ENCODE peak calls at places on chromosomes 16 and 17, in seven cellular contexts. F, T, W, R, A, D and H are unnamed samples.
A peak's percentile ranks its signal among the peaks of the same experiment; 100 is the strongest.

GRCh38 chr17:64180674-64181073 is 50.7 kb upstream of the ERN1 start:
- DNase-seq in R (no peak), D (no peak), W (no peak), A (no peak), F (no peak), T (no peak), H (no peak)

GRCh38 chr17:72542317-72542716 is 421.5 kb downstream of the SOX9 start:
- DNase-seq in R (no peak), D (no peak), T (no peak), W (no peak), F (no peak), A (no peak), H (no peak)

GRCh38 chr16:7501868-7502267 is 169.2 kb downstream of the RBFOX1 start:
- DNase-seq in D (no peak), A (no peak), F (no peak), R (no peak), T (no peak), W (no peak), H (no peak)

GRCh38 chr17:73432624-73433190 is 120.9 kb upstream of the CDC42EP4 start:
- DNase-seq in D (no peak), R (no peak), A (no peak), T (no peak), F (no peak), W (no peak), H (no peak)

GRCh38 chr17:79943354-79944241 is 92.1 kb downstream of the TBC1D16 start:
- DNase-seq in W (no peak), R (no peak), T (no peak), D (no peak), F (no peak), A (no peak), H (no peak)

GRCh38 chr17:1716076-1716911 is 6.1 kb upstream of the TLCD2 start:
- DNase-seq in F (peak; percentile 100), A (peak; percentile 100), R (peak; percentile 99), D (peak; percentile 99), T (peak; percentile 100), W (peak; percentile 100), H (peak; percentile 99)

GRCh38 chr16:27430923-27431484 is 29.0 kb downstream of the IL21R start:
- DNase-seq in A (no peak), W (peak; percentile 8), F (peak; percentile 20), D (no peak), T (peak; percentile 21), R (no peak), H (no peak)

GRCh38 chr16:35637683-35638082 is 2178.3 kb downstream of the TP53TG3F start:
- DNase-seq in D (no peak), F (no peak), T (no peak), R (no peak), A (no peak), W (no peak), H (no peak)

GRCh38 chr16:89357055-89357454 is 133.3 kb downstream of the ANKRD11 start:
- DNase-seq in T (no peak), D (no peak), F (peak; percentile 54), R (no peak), W (no peak), A (no peak), H (no peak)

GRCh38 chr17:72116692-72117469 is 3.9 kb upstream of the SOX9 start:
- DNase-seq in T (peak; percentile 42), D (no peak), W (peak; percentile 51), R (no peak), F (no peak), A (no peak), H (no peak)

GRCh38 chr16:1993731-1994131 is 4.0 kb downstream of the SYNGR3 start:
- DNase-seq in D (no peak), R (peak; percentile 67), T (no peak), F (no peak), A (no peak), W (peak; percentile 30), H (no peak)

GRCh38 chr17:4256952-4257351 is 6.8 kb downstream of the ANKFY1 start:
- DNase-seq in T (no peak), F (no peak), A (no peak), D (no peak), W (no peak), R (peak; percentile 17), H (no peak)

GRCh38 chr17:32445075-32445427 is 741 bp downstream of the PSMD11 start:
- DNase-seq in T (peak; percentile 63), F (peak; percentile 37), A (no peak), D (no peak), R (peak; percentile 73), W (peak; percentile 85), H (peak; percentile 21)

GRCh38 chr16:57959121-57959520 is 11.8 kb downstream of the CNGB1 start:
- DNase-seq in W (no peak), F (no peak), T (no peak), D (no peak), A (no peak), R (no peak), H (no peak)